ENCODE peak calls at places on chromosomes 4 and X, in eight cellular contexts. G, F, O, Z, P, Q, K and C are unnamed samples.

GRCh38 chrX:21412029-21412428 is 37.8 kb downstream of the CNKSR2 start:
- DNase-seq in G (no peak), F (no peak), O (peak; percentile 10), Z (no peak), P (no peak), Q (no peak), K (no peak), C (no peak)

GRCh38 chr4:134934036-134934806 is 732.6 kb upstream of the PABPC4L start:
- DNase-seq in G (no peak), F (no peak), O (no peak), Z (no peak), P (no peak), Q (no peak), K (peak; percentile 28), C (no peak)

GRCh38 chrX:8084023-8084422 is 87.0 kb downstream of the VCX2 start:
- DNase-seq in G (peak; percentile 78), F (no peak), O (no peak), Z (peak; percentile 0), P (no peak), Q (no peak), K (no peak), C (no peak)

GRCh38 chrX:28591542-28591941 is 4.3 kb downstream of the IL1RAPL1 start:
- DNase-seq in G (no peak), F (no peak), O (no peak), Z (no peak), P (peak; percentile 65), Q (no peak), K (no peak), C (no peak)

GRCh38 chrX:68708503-68709290 is 61.2 kb downstream of the STARD8 start:
- DNase-seq in G (no peak), F (no peak), O (peak; percentile 15), Z (no peak), P (no peak), Q (no peak), K (no peak), C (peak; percentile 83)

GRCh38 chr4:99248714-99249113 is 29.7 kb upstream of the ADH6 start:
- DNase-seq in G (peak; percentile 50), F (no peak), O (peak; percentile 3), Z (no peak), P (no peak), Q (no peak), K (no peak), C (no peak)

GRCh38 chrX:52585892-52586291 is 68.8 kb downstream of the SSX7 start:
- DNase-seq in G (no peak), F (no peak), O (no peak), Z (no peak), P (no peak), Q (no peak), K (no peak), C (no peak)

GRCh38 chrX:136028383-136028984 is 43.2 kb downstream of the SLC9A6 start:
- DNase-seq in G (peak; percentile 81), F (peak; percentile 83), O (peak; percentile 65), Z (peak; percentile 85), P (peak; percentile 21), Q (no peak), K (no peak), C (no peak)

GRCh38 chr4:74408639-74409038 is 36.3 kb upstream of the AREG start:
- DNase-seq in G (no peak), F (no peak), O (peak; percentile 70), Z (no peak), P (no peak), Q (no peak), K (no peak), C (peak; percentile 29)

GRCh38 chr4:88706574-88706973 is 8.9 kb upstream of the NAP1L5 start:
- DNase-seq in G (peak; percentile 82), F (peak; percentile 46), O (peak; percentile 83), Z (peak; percentile 81), P (no peak), Q (peak; percentile 66), K (no peak), C (peak; percentile 62)

GRCh38 chrX:108573136-108573535 is 133.5 kb downstream of the COL4A5 start:
- DNase-seq in G (no peak), F (no peak), O (no peak), Z (no peak), P (no peak), Q (no peak), K (no peak), C (no peak)

GRCh38 chr4:88441696-88442095 is 15.2 kb upstream of the HERC5 start:
- DNase-seq in G (no peak), F (no peak), O (no peak), Z (no peak), P (no peak), Q (no peak), K (no peak), C (no peak)

GRCh38 chrX:1306909-1307625 is 29.5 kb upstream of the IL3RA start:
- DNase-seq in G (no peak), F (peak; percentile 49), O (no peak), Z (no peak), P (no peak), Q (peak; percentile 34), K (no peak), C (no peak)

GRCh38 chr4:156584100-156584499 is 387.5 kb downstream of the PDGFC start:
- DNase-seq in G (no peak), F (peak; percentile 38), O (no peak), Z (peak; percentile 3), P (no peak), Q (no peak), K (no peak), C (no peak)

GRCh38 chrX:88416002-88416401 is 331.0 kb upstream of the CPXCR1 start:
- DNase-seq in G (no peak), F (no peak), O (no peak), Z (no peak), P (no peak), Q (no peak), K (no peak), C (no peak)

GRCh38 chr4:186831574-186831973 is 107.9 kb upstream of the FAT1 start:
- DNase-seq in G (no peak), F (no peak), O (no peak), Z (no peak), P (peak; percentile 57), Q (no peak), K (no peak), C (no peak)

GRCh38 chr4:186829740-186830449 is 106.2 kb upstream of the FAT1 start:
- DNase-seq in G (peak; percentile 95), F (no peak), O (no peak), Z (peak; percentile 50), P (peak; percentile 82), Q (no peak), K (no peak), C (no peak)

GRCh38 chr4:186827542-186827887 is 103.9 kb upstream of the FAT1 start:
- DNase-seq in G (no peak), F (no peak), O (no peak), Z (no peak), P (no peak), Q (no peak), K (no peak), C (no peak)

GRCh38 chr4:186826866-186827541 is 103.3 kb upstream of the FAT1 start:
- DNase-seq in G (no peak), F (no peak), O (no peak), Z (no peak), P (no peak), Q (no peak), K (no peak), C (no peak)

DNA sequence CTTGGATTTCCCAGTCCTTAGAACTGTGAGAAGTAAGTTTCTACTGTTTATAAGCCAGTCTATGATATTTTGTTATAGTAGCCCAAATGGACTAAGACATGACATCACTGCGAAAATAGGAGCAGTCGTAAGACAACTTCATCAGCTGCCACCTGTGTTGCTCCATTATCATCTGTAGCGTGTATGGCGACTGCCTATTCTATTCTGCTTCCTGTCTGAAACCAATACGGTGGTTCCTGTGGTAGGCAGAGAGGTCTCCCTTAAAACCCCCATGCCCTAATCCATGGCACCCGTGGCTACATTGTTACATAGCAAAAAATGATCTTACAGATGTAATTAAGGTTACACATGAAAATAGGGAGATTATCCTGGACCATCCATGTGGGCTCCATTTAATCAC is 105.4 kb upstream of the FAT1 start:
- DNase-seq in G (no peak), F (no peak), O (no peak), Z (no peak), P (no peak), Q (no peak), K (no peak), C (no peak)
- H3K9ac ChIP-seq in G (no peak overlapping the region), F (no peak overlapping the region), O (no peak overlapping the region), Z (no peak overlapping the region), P (peak overlapping the region; percentile 44), Q (no peak overlapping the region), K (no peak overlapping the region), C (no peak overlapping the region)

DNA sequence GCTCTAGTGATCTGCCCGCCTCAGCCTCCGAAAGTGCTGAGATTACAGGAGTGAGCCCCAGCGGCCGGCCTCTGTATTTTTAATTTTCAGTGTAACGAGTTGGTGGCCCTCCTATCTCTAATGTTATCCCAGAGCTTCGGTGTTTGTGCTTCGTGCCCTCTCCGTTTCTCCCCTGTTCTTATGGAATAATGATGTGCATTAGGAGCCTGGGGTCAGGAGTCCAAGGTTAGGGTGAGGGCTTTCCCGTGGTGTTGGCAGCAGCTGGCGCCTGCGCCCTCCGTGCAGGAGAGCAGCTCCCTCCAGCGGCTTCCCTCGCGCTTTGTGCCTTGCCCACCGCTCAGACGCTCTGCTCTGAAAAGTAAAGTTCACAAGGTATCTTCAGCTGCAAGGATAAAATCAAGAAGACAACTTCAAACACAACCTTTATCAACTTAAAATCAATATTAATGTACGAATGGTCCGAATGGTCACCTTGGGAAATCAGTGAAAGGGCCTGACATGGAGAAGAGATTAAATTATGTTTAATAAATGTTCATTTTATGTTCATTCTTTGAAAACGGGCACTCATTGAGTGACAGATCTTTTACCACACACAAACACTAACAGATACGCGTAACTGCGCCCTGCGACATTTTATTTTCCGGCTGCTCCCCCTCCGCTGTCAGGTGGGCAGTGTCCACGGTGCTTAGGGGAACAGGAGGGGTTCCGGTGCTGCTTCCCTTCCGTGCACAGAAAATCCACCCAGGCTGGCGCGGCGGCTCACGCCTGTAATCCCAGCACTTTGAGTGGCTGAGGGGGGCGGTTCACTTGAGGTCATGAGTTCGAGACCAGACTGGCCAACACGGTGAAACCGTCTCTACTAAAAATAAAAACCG is 62.4 kb downstream of the TRAPPC11 start:
- DNase-seq in G (peak; percentile 60), F (no peak), O (peak; percentile 70), Z (peak; percentile 70), P (no peak), Q (peak; percentile 85), K (no peak), C (peak; percentile 87)
- H3K4me3 ChIP-seq in G (peak overlapping the region; percentile 32), F (no peak overlapping the region), O (peak overlapping the region; percentile 65), Z (peak overlapping the region; percentile 1), P (no peak overlapping the region), Q (peak overlapping the region; percentile 29), K (no peak overlapping the region), C (no peak overlapping the region)

DNA sequence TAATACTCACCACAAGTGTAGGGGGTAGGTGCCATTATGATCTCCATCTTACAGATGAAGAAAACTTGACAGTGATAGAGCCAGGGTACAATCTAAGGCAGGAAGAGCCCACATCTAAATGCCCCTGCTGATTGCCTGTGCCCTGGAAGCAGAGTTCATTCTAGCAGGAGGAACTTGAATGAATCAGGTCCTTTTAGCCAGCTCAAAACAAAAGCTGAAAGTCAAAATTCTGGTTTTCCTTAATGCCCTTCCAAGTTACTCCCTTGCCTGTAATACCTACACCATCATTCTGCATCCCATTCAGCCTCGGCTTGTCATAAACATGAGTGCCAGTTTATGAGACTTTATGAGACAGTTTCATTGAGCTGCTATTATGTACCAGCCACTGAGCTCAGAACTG is 89.6 kb downstream of the SCD5 start:
- DNase-seq in G (no peak), F (no peak), O (no peak), Z (no peak), P (no peak), Q (no peak), K (no peak), C (peak; percentile 25)
- H3K9ac ChIP-seq in G (no peak overlapping the region), F (no peak overlapping the region), O (no peak overlapping the region), Z (no peak overlapping the region), P (no peak overlapping the region), Q (no peak overlapping the region), K (no peak overlapping the region), C (no peak overlapping the region)

GRCh38 chr4:31041385-31041784 is 321.2 kb downstream of the PCDH7 start:
- DNase-seq in G (no peak), F (no peak), O (no peak), Z (no peak), P (no peak), Q (no peak), K (no peak), C (no peak)
- H3K4me3 ChIP-seq in G (no peak overlapping the region), F (no peak overlapping the region), O (no peak overlapping the region), Z (no peak overlapping the region), P (no peak overlapping the region), Q (no peak overlapping the region), K (no peak overlapping the region), C (peak overlapping the region; percentile 44)